ENCODE peak calls at places on chromosomes 2 and 18, in six cellular contexts. One of them, this sample, is unnamed.

GRCh38 chr2:65599693-65600092 is 167.3 kb upstream of the SPRED2 start:
- DNase-seq in tibial nerve: no peak
- DNase-seq in naive thymus-derived CD4-positive, alpha-beta T cell: no peak
- DNase-seq in upper lobe of right lung: no peak
- DNase-seq in H7: no peak
- DNase-seq in iPS DF 6.9: no peak
- DNase-seq in this sample: no peak

GRCh38 chr2:32425719-32426141 is 68.9 kb downstream of the BIRC6 start:
- DNase-seq in naive thymus-derived CD4-positive, alpha-beta T cell: no peak
- DNase-seq in iPS DF 6.9: no peak
- DNase-seq in H7: no peak
- DNase-seq in tibial nerve: no peak
- DNase-seq in upper lobe of right lung: no peak
- DNase-seq in this sample: no peak

GRCh38 chr2:20781656-20782265 is 41.1 kb downstream of the LDAH start:
- DNase-seq in H7: peak
- DNase-seq in naive thymus-derived CD4-positive, alpha-beta T cell: no peak
- DNase-seq in tibial nerve: no peak
- DNase-seq in upper lobe of right lung: no peak
- DNase-seq in iPS DF 6.9: no peak
- DNase-seq in this sample: peak

GRCh38 chr18:62183578-62184195 is 3.2 kb downstream of the PIGN start:
- DNase-seq in H7: peak
- DNase-seq in iPS DF 6.9: no peak
- DNase-seq in naive thymus-derived CD4-positive, alpha-beta T cell: peak
- DNase-seq in upper lobe of right lung: no peak
- DNase-seq in tibial nerve: peak
- DNase-seq in this sample: no peak

GRCh38 chr2:175892046-175892445 is 110.0 kb downstream of the LNPK start:
- DNase-seq in H7: no peak
- DNase-seq in naive thymus-derived CD4-positive, alpha-beta T cell: no peak
- DNase-seq in upper lobe of right lung: no peak
- DNase-seq in tibial nerve: no peak
- DNase-seq in iPS DF 6.9: no peak
- DNase-seq in this sample: no peak

GRCh38 chr18:78146136-78146535 is 833.5 kb upstream of the SALL3 start:
- DNase-seq in iPS DF 6.9: no peak
- DNase-seq in tibial nerve: no peak
- DNase-seq in upper lobe of right lung: no peak
- DNase-seq in naive thymus-derived CD4-positive, alpha-beta T cell: no peak
- DNase-seq in H7: no peak
- DNase-seq in this sample: no peak

GRCh38 chr2:108194409-108195132 is 45.2 kb upstream of the SULT1C3 start:
- DNase-seq in tibial nerve: no peak
- DNase-seq in naive thymus-derived CD4-positive, alpha-beta T cell: no peak
- DNase-seq in H7: no peak
- DNase-seq in iPS DF 6.9: no peak
- DNase-seq in upper lobe of right lung: no peak
- DNase-seq in this sample: no peak

GRCh38 chr2:5315512-5315911 is 376.7 kb upstream of the SOX11 start:
- DNase-seq in tibial nerve: no peak
- DNase-seq in iPS DF 6.9: no peak
- DNase-seq in H7: no peak
- DNase-seq in naive thymus-derived CD4-positive, alpha-beta T cell: no peak
- DNase-seq in upper lobe of right lung: no peak
- DNase-seq in this sample: no peak

GRCh38 chr2:50648031-50648430 is 383.9 kb downstream of the NRXN1 start:
- DNase-seq in tibial nerve: no peak
- DNase-seq in naive thymus-derived CD4-positive, alpha-beta T cell: no peak
- DNase-seq in iPS DF 6.9: no peak
- DNase-seq in H7: no peak
- DNase-seq in upper lobe of right lung: no peak
- DNase-seq in this sample: no peak

GRCh38 chr2:85775406-85776381 is 21.9 kb downstream of the ATOH8 start:
- DNase-seq in iPS DF 6.9: no peak
- DNase-seq in tibial nerve: no peak
- DNase-seq in H7: no peak
- DNase-seq in upper lobe of right lung: no peak
- DNase-seq in naive thymus-derived CD4-positive, alpha-beta T cell: no peak
- DNase-seq in this sample: no peak

GRCh38 chr2:1544478-1545069 is 131.3 kb downstream of the TPO start:
- DNase-seq in upper lobe of right lung: no peak
- DNase-seq in naive thymus-derived CD4-positive, alpha-beta T cell: no peak
- DNase-seq in iPS DF 6.9: no peak
- DNase-seq in tibial nerve: no peak
- DNase-seq in H7: no peak
- DNase-seq in this sample: no peak

GRCh38 chr2:28656937-28657615 is 94.6 kb upstream of the PPP1CB start:
- DNase-seq in tibial nerve: no peak
- DNase-seq in iPS DF 6.9: no peak
- DNase-seq in H7: no peak
- DNase-seq in naive thymus-derived CD4-positive, alpha-beta T cell: no peak
- DNase-seq in upper lobe of right lung: no peak
- DNase-seq in this sample: no peak

GRCh38 chr2:138110453-138111083 is 146.3 kb downstream of the HNMT start:
- DNase-seq in tibial nerve: no peak
- DNase-seq in naive thymus-derived CD4-positive, alpha-beta T cell: no peak
- DNase-seq in H7: no peak
- DNase-seq in iPS DF 6.9: no peak
- DNase-seq in upper lobe of right lung: no peak
- DNase-seq in this sample: no peak

GRCh38 chr18:45783097-45784075 is 42.1 kb upstream of the SIGLEC15 start:
- DNase-seq in iPS DF 6.9: no peak
- DNase-seq in tibial nerve: no peak
- DNase-seq in upper lobe of right lung: no peak
- DNase-seq in H7: peak
- DNase-seq in naive thymus-derived CD4-positive, alpha-beta T cell: no peak
- DNase-seq in this sample: no peak

GRCh38 chr2:240557808-240558207 is at the start of gene ANKMY1:
- DNase-seq in tibial nerve: no peak
- DNase-seq in H7: peak
- DNase-seq in iPS DF 6.9: no peak
- DNase-seq in upper lobe of right lung: peak
- DNase-seq in naive thymus-derived CD4-positive, alpha-beta T cell: peak
- DNase-seq in this sample: peak

GRCh38 chr2:110820128-110820527 is 87.8 kb downstream of the ACOXL start:
- DNase-seq in tibial nerve: no peak
- DNase-seq in naive thymus-derived CD4-positive, alpha-beta T cell: no peak
- DNase-seq in upper lobe of right lung: no peak
- DNase-seq in iPS DF 6.9: no peak
- DNase-seq in H7: no peak
- DNase-seq in this sample: no peak

GRCh38 chr2:23588106-23588505 is 203.1 kb downstream of the KLHL29 start:
- DNase-seq in iPS DF 6.9: no peak
- DNase-seq in tibial nerve: no peak
- DNase-seq in naive thymus-derived CD4-positive, alpha-beta T cell: no peak
- DNase-seq in H7: peak
- DNase-seq in upper lobe of right lung: peak
- DNase-seq in this sample: no peak

DNA sequence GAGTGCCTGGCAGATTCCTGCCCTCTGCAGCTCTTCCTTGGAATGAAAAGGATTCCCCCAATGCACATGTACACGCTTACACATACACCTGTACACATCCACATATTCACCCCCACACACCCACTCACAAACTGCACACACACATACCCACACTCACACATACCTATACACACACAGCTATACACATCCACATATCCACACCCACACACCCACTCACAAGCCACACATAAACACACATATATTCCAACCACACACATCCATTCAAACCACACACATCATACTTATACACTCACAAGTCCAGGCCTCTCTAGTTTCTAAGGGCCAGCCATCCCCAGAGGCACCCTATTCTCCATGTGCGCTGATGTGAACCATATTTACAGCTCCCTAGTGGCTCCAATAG is 9.5 kb downstream of the CYRIA start:
- DNase-seq in iPS DF 6.9: no peak
- DNase-seq in naive thymus-derived CD4-positive, alpha-beta T cell: no peak
- DNase-seq in H7: no peak
- DNase-seq in upper lobe of right lung: no peak
- DNase-seq in tibial nerve: no peak
- DNase-seq in this sample: no peak
- H3K4me3 ChIP-seq in iPS DF 6.9: no peak
- H3K4me3 ChIP-seq in naive thymus-derived CD4-positive, alpha-beta T cell: no peak
- H3K4me3 ChIP-seq in H7: no peak
- H3K4me3 ChIP-seq in upper lobe of right lung: no peak
- H3K4me3 ChIP-seq in tibial nerve: no peak
- H3K4me3 ChIP-seq in this sample: no peak

DNA sequence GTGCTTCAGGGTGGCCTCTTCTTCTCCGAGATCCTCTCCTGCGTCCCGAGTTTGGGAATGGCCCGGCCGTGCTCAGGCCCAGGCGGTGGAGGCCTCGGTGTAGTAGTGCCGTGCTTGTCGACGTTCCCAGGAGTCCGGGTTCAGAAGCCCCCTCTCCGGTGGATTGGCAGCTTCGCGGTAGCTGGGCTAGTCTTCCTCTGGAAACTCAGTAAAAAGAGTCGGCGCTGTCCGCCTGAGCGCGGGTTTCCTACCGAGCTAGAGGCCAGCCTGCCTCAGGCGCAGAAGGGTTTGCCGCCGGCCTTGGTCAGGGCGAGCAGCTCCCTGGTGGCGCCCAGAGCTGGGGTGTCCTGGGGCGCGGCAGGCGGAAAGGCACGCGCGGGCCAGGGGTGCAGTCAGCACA is 3.2 kb downstream of the RALBP1 start:
- DNase-seq in iPS DF 6.9: no peak
- DNase-seq in tibial nerve: no peak
- DNase-seq in H7: peak
- DNase-seq in upper lobe of right lung: no peak
- DNase-seq in naive thymus-derived CD4-positive, alpha-beta T cell: no peak
- DNase-seq in this sample: no peak
- H3K4me3 ChIP-seq in iPS DF 6.9: no peak
- H3K4me3 ChIP-seq in tibial nerve: no peak
- H3K4me3 ChIP-seq in H7: no peak
- H3K4me3 ChIP-seq in upper lobe of right lung: no peak
- H3K4me3 ChIP-seq in naive thymus-derived CD4-positive, alpha-beta T cell: no peak
- H3K4me3 ChIP-seq in this sample: no peak

DNA sequence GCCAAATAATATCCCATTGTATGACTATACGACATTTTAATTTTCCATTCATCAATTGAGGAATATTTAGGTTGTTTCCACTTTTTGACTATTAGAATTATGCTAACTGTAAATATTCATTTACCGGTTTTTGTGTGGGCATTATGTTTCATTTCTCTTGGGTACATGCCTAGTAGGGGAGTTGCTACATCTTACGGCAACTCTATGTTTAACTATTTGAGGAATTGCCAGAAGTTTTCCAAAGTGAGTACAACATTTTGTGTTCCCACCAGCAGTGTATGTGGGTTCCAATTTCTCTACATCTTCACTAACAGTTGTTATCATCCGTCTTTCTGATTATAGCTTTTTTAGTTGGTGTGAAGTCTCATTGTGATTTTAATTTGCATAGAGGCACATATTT is 1.6 kb upstream of the KDSR start:
- DNase-seq in naive thymus-derived CD4-positive, alpha-beta T cell: no peak
- DNase-seq in upper lobe of right lung: no peak
- DNase-seq in tibial nerve: no peak
- DNase-seq in H7: no peak
- DNase-seq in iPS DF 6.9: no peak
- DNase-seq in this sample: no peak
- H3K4me3 ChIP-seq in naive thymus-derived CD4-positive, alpha-beta T cell: no peak
- H3K4me3 ChIP-seq in upper lobe of right lung: peak
- H3K4me3 ChIP-seq in tibial nerve: no peak
- H3K4me3 ChIP-seq in H7: no peak
- H3K4me3 ChIP-seq in iPS DF 6.9: no peak
- H3K4me3 ChIP-seq in this sample: no peak

DNA sequence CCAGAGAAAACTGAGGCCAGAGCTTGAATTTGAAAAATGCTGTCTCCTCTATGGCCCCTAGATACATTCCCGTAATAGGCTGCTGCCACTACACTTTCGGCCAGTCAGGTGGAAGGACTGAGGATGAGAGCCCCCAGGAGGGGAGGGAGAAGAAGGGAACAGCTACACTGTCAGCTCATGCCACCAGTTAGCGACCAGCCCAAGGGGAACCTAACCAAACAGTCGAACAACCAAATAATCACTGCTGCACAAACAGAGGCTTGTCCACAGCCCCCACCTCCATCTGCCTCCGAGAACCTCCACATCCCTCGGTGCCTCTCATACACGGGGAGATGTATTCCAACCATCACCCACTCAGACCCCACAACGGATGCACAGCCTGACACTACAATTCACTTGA is 7.3 kb downstream of the ZNF516 start:
- DNase-seq in iPS DF 6.9: no peak
- DNase-seq in upper lobe of right lung: no peak
- DNase-seq in tibial nerve: no peak
- DNase-seq in H7: peak
- DNase-seq in naive thymus-derived CD4-positive, alpha-beta T cell: no peak
- DNase-seq in this sample: no peak
- H3K4me3 ChIP-seq in iPS DF 6.9: no peak
- H3K4me3 ChIP-seq in upper lobe of right lung: no peak
- H3K4me3 ChIP-seq in tibial nerve: no peak
- H3K4me3 ChIP-seq in H7: no peak
- H3K4me3 ChIP-seq in naive thymus-derived CD4-positive, alpha-beta T cell: no peak
- H3K4me3 ChIP-seq in this sample: no peak

GRCh38 chr2:188028739-188029138 is 262.9 kb upstream of the GULP1 start:
- DNase-seq in H7: no peak
- DNase-seq in upper lobe of right lung: no peak
- DNase-seq in naive thymus-derived CD4-positive, alpha-beta T cell: no peak
- DNase-seq in tibial nerve: no peak
- DNase-seq in iPS DF 6.9: no peak
- DNase-seq in this sample: no peak
- H3K4me3 ChIP-seq in H7: no peak
- H3K4me3 ChIP-seq in upper lobe of right lung: no peak
- H3K4me3 ChIP-seq in naive thymus-derived CD4-positive, alpha-beta T cell: no peak
- H3K4me3 ChIP-seq in tibial nerve: no peak
- H3K4me3 ChIP-seq in iPS DF 6.9: no peak
- H3K4me3 ChIP-seq in this sample: no peak

GRCh38 chr2:202908186-202908585 is 3.3 kb downstream of the WDR12 start:
- DNase-seq in iPS DF 6.9: no peak
- DNase-seq in upper lobe of right lung: no peak
- DNase-seq in tibial nerve: no peak
- DNase-seq in H7: no peak
- DNase-seq in naive thymus-derived CD4-positive, alpha-beta T cell: no peak
- DNase-seq in this sample: no peak

GRCh38 chr2:202909394-202910192 is 1.9 kb downstream of the WDR12 start:
- DNase-seq in upper lobe of right lung: no peak
- DNase-seq in naive thymus-derived CD4-positive, alpha-beta T cell: no peak
- DNase-seq in iPS DF 6.9: no peak
- DNase-seq in H7: no peak
- DNase-seq in tibial nerve: no peak
- DNase-seq in this sample: no peak

GRCh38 chr2:202911203-202911512 is 315 bp downstream of the WDR12 start:
- DNase-seq in H7: peak
- DNase-seq in tibial nerve: no peak
- DNase-seq in upper lobe of right lung: no peak
- DNase-seq in iPS DF 6.9: no peak
- DNase-seq in naive thymus-derived CD4-positive, alpha-beta T cell: no peak
- DNase-seq in this sample: no peak

GRCh38 chr2:202911513-202912341 is at the start of the genes CARF and WDR12:
- DNase-seq in tibial nerve: peak
- DNase-seq in naive thymus-derived CD4-positive, alpha-beta T cell: peak
- DNase-seq in H7: peak
- DNase-seq in iPS DF 6.9: peak
- DNase-seq in upper lobe of right lung: peak
- DNase-seq in this sample: peak

DNA sequence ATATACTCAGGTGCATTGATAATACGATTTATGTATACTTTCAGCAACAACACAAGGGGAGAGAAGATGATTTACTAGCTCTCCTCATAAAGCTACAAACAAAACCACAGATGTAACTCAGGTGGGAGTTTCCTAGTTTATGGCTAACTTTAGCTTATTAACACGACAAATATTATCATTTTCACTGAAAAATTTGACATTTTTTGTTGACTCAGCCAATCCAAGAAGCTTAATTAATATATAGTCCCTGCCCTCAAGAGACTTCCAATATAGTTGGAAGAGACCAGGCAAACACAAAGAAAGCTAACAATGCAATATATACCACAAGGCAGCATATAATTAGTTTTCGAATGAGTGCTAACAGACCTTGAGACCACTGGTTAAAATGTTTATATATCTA is 786 bp downstream of the WDR12 start:
- DNase-seq in iPS DF 6.9: no peak
- DNase-seq in tibial nerve: no peak
- DNase-seq in upper lobe of right lung: no peak
- DNase-seq in naive thymus-derived CD4-positive, alpha-beta T cell: no peak
- DNase-seq in H7: no peak
- DNase-seq in this sample: no peak
- H3K4me3 ChIP-seq in iPS DF 6.9: peak
- H3K4me3 ChIP-seq in tibial nerve: peak
- H3K4me3 ChIP-seq in upper lobe of right lung: peak
- H3K4me3 ChIP-seq in naive thymus-derived CD4-positive, alpha-beta T cell: peak
- H3K4me3 ChIP-seq in H7: peak
- H3K4me3 ChIP-seq in this sample: no peak

This sample was measured in effector memory CD4-positive, alpha-beta T cell.